ENCODE peak calls at places on chromosome 4, in six cellular contexts. M, N, O, F, I and Z are unnamed samples.

GRCh38 chr4:25504932-25505636 is 128.0 kb downstream of the ANAPC4 start:
- DNase-seq in M (no peak), N (no peak), F (no peak), O (no peak), I (peak), Z (no peak)

GRCh38 chr4:5821665-5822358 is 71.1 kb downstream of the CRMP1 start:
- DNase-seq in O (no peak), N (peak), I (no peak), M (no peak), F (peak), Z (no peak)

GRCh38 chr4:4395849-4396627 is 9.1 kb downstream of the NSG1 start:
- DNase-seq in M (no peak), I (no peak), O (no peak), F (peak), N (no peak), Z (no peak)

GRCh38 chr4:77927991-77928925 is 65.6 kb downstream of the MRPL1 start:
- DNase-seq in F (no peak), O (no peak), M (no peak), I (no peak), N (peak), Z (no peak)

GRCh38 chr4:178027796-178028195 is 585.6 kb upstream of the AGA start:
- DNase-seq in I (no peak), N (no peak), F (no peak), M (no peak), O (no peak), Z (no peak)

GRCh38 chr4:2448589-2448988 is 20.3 kb upstream of the RNF4 start:
- DNase-seq in O (no peak), M (no peak), N (no peak), F (no peak), I (no peak), Z (no peak)

GRCh38 chr4:125732682-125733081 is 417.9 kb downstream of the FAT4 start:
- DNase-seq in F (no peak), N (no peak), I (no peak), O (no peak), M (no peak), Z (no peak)

GRCh38 chr4:122583906-122584305 is 37.0 kb downstream of the IL21 start:
- DNase-seq in I (no peak), N (no peak), O (no peak), F (no peak), M (no peak), Z (no peak)

GRCh38 chr4:173171098-173171497 is 2.5 kb downstream of the GALNT7 start:
- DNase-seq in N (peak), O (no peak), F (no peak), I (no peak), M (no peak), Z (no peak)

GRCh38 chr4:114108869-114109268 is 129.4 kb upstream of the ARSJ start:
- DNase-seq in I (no peak), O (no peak), M (no peak), F (no peak), N (peak), Z (no peak)

GRCh38 chr4:26342328-26343040 is 21.7 kb downstream of the RBPJ start:
- DNase-seq in I (no peak), M (no peak), O (no peak), F (no peak), N (no peak), Z (no peak)

GRCh38 chr4:157992038-157992706 is 180.7 kb downstream of the GASK1B start:
- DNase-seq in N (peak), M (no peak), O (no peak), I (no peak), F (no peak), Z (no peak)

GRCh38 chr4:183012862-183013855 is 85.9 kb upstream of the WWC2 start:
- DNase-seq in M (no peak), F (peak), N (no peak), O (no peak), I (no peak), Z (no peak)

GRCh38 chr4:3708103-3708510 is 58.1 kb upstream of the ADRA2C start:
- DNase-seq in M (no peak), O (peak), N (no peak), F (no peak), I (peak), Z (no peak)

GRCh38 chr4:41880840-41881831 is 54.1 kb upstream of the TMEM33 start:
- DNase-seq in F (peak), M (no peak), I (no peak), O (no peak), N (no peak), Z (no peak)

GRCh38 chr4:111773858-111774257 is 371.4 kb upstream of the FAM241A start:
- DNase-seq in F (no peak), O (no peak), M (no peak), N (no peak), I (no peak), Z (no peak)

GRCh38 chr4:52244773-52245360 is 193.8 kb downstream of the SPATA18 start:
- DNase-seq in M (no peak), F (no peak), O (no peak), N (no peak), I (no peak), Z (no peak)

GRCh38 chr4:766152-766515 is 59.8 kb downstream of the CPLX1 start:
- DNase-seq in F (no peak), I (peak), M (no peak), O (no peak), N (peak), Z (no peak)
- H3K27ac ChIP-seq in F (no peak), I (peak), M (no peak), O (no peak), N (no peak), Z (peak)

GRCh38 chr4:155800685-155801343 is 42.0 kb downstream of the GUCY1B1 start:
- DNase-seq in O (no peak), N (no peak), F (no peak), M (no peak), I (no peak), Z (no peak)

GRCh38 chr4:155802573-155802972 is 43.8 kb downstream of the GUCY1B1 start:
- DNase-seq in O (no peak), I (no peak), N (no peak), M (no peak), F (no peak), Z (no peak)

GRCh38 chr4:155799794-155800123 is 40.9 kb downstream of the GUCY1B1 start:
- DNase-seq in I (no peak), F (no peak), O (no peak), N (no peak), M (no peak), Z (no peak)

GRCh38 chr4:155796031-155796430 is 37.2 kb downstream of the GUCY1B1 start:
- DNase-seq in M (no peak), F (no peak), N (peak), I (no peak), O (no peak), Z (no peak)

DNA sequence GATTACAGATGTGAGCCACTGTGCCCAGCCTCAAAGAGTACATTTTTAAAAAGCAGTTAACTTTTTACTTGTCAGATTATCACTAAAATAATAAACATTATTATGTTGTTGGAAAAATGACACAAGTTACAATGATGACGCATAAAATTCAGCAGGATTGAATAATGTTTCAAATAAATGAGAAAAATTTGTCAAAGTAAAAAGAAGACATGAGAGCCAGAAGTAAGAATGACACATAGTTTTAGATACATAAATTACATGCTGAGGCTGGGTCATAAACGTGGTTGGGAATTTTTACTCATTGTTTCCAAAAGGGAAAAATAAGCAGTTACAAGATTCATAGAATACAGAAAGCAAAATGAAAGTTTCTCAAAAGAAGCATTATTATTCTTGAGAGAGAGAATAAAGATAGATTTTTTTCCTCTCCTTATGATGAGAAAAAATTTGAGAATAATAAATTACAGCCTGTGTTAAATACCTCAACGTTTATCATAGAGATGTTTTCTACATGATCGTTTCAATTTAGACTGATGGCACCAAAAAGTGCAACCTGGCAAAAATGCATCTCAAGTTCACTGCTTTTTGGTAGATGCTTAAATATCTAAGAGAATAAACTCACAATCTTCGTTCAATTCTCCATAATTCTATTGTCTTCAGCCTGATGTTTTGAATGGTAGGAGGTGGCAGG is 40.4 kb downstream of the GUCY1B1 start:
- DNase-seq in F (no peak), N (no peak), M (no peak), I (no peak), O (no peak), Z (no peak)
- H3K27ac ChIP-seq in F (no peak), N (no peak), M (no peak), I (no peak), O (peak), Z (no peak)

GRCh38 chr4:90293320-90293719 is 166.1 kb downstream of the CCSER1 start:
- DNase-seq in N (peak), F (no peak), M (no peak), O (no peak), I (no peak), Z (no peak)

DNA sequence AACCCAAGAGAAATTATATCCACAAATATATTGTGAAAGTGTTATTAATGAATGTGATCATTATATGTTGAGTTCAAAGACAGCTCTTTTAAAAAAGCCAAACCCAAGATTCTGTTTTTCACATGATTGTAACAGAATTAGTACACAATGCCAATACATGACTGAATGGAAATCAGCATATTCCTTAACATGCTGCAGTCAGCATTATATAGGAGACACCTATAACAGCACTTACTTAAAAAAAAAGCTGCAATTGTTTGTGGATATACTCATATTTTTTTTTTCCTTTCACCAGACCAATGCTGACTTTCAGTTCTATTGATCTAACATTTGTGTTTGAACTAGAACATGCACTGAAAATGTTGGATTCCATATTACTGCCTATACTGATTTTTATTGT is 165.2 kb downstream of the CCSER1 start:
- DNase-seq in I (no peak), N (no peak), M (no peak), F (no peak), O (no peak), Z (no peak)
- H3K27ac ChIP-seq in I (no peak), N (no peak), M (no peak), F (no peak), O (no peak), Z (no peak)

GRCh38 chr4:118746251-118746919 is 61.2 kb downstream of the METTL14 start:
- DNase-seq in M (no peak), N (no peak), O (no peak), F (no peak), I (no peak), Z (no peak)
- H3K27ac ChIP-seq in M (no peak), N (no peak), O (no peak), F (no peak), I (no peak), Z (no peak)

DNA sequence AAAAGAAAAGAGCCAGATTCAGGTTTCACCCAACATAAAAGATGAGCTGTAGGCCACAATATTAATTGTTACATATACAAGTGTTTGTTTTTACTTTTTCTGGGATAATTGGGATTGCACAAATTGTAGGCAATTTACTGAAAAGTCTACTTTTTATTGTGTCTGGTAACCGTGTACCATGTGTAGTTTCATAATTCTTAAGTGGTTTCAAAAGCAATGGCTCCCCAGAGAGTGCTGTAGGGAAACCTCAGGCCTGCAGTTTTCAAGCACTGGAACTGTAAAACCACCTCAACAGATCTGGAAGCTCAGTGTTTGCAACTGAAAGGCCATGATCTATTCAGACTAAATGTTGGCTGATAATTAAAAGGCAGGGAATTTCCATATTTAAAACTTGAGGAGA is 53.9 kb upstream of the MMAA start:
- DNase-seq in I (no peak), N (no peak), O (no peak), F (no peak), M (no peak), Z (no peak)
- H3K27ac ChIP-seq in I (no peak), N (no peak), O (no peak), F (no peak), M (no peak), Z (no peak)

DNA sequence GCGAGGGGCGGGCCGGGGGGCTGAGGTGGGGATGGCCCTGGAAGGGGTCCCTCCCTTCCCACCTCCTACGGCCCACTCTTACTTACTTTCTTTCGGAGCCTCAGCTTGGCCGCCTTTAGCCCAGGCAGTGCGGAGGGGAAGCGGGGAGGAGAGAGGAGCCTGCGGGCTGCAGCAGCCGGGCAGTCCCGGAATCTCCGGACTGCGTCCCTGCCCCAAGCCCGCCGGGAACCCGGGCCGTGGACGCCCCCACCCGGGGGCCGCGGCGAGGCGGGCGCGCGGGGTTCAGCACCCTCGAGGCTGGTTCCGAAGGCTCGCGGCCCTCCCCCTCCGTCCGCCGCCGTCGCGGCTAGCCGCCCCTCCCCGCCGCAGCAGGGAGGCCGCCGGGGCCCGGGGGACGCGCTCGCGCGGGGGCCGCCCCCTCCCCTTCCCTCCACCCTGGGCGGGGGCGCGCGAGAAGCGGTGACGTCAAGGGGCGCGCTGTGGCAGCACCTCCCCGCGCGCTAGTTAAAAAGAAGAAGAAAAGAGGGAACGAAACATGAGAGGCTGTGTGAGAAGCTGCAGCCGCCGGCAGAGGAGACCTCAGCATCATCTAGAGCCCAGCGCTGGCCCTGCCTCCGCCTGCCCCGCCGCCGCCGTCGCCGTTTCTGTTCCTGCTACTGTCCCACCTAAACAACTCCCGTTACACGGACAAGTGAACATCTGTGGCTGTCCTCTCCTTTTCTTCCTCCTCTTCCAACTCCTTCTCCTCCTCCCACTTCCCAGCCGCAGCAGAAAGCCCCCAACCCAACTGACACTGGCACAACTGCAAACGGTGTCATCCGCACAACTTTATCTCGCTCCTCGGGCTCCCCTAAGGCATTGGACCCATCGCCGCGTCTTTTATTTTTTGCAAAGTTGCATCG is at the start of gene HHIP:
- DNase-seq in I (no peak), F (peak), O (peak), N (peak), M (no peak), Z (no peak)
- H3K27ac ChIP-seq in I (peak), F (no peak), O (no peak), N (peak), M (no peak), Z (no peak)

DNA sequence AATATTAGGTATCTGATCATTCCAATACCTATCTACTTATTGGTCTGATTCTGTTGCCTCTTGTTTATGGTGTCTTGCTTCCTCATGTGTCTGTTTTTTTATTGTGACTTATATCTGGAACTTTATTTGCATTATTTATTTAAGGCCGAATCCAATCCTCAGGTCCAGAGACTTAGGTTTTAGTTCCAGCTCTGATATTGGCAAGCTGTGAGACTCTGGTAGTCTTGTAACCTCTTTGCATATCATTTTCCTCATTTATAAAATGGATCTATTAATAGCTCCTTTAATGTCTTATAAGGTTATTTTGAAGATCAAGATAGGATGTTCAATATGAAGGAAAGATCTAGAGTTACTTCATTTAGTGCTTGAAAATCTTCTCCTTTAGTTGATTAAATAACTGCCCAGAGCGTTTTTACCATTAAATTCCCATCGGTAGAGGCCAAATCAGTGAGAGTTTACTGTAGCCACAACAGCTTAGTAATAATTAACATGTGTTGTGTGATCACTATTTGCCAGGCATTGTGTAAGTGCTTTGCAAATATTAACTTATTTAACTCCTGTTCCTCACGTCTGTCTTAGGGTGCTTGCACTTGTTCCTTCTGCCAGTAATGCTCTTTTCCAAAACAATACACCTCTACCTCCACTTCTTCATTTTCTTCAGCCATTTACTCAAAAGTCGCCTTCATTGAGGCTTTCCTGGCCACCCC is 82.2 kb downstream of the CC2D2A start:
- DNase-seq in O (no peak), I (no peak), M (no peak), F (no peak), N (peak), Z (no peak)
- H3K27ac ChIP-seq in O (no peak), I (no peak), M (no peak), F (no peak), N (no peak), Z (no peak)

GRCh38 chr4:104421576-104421975 is 73.1 kb downstream of the CXXC4 start:
- DNase-seq in I (no peak), O (no peak), M (no peak), N (peak), F (peak), Z (no peak)

GRCh38 chr4:104420766-104421165 is 73.9 kb downstream of the CXXC4 start:
- DNase-seq in F (peak), M (no peak), O (no peak), I (no peak), N (no peak), Z (no peak)

GRCh38 chr4:104418313-104418712 is 76.4 kb downstream of the CXXC4 start:
- DNase-seq in N (peak), I (no peak), F (no peak), O (no peak), M (no peak), Z (no peak)

GRCh38 chr4:104416725-104417363 is 77.8 kb downstream of the CXXC4 start:
- DNase-seq in M (no peak), O (no peak), I (no peak), F (peak), N (no peak), Z (no peak)

GRCh38 chr4:104417483-104417882 is 77.2 kb downstream of the CXXC4 start:
- DNase-seq in F (no peak), M (no peak), N (no peak), I (no peak), O (no peak), Z (no peak)
- H3K27ac ChIP-seq in F (no peak), M (no peak), N (no peak), I (no peak), O (no peak), Z (no peak)

GRCh38 chr4:184952522-184952921 is 65.8 kb upstream of the HELT start:
- DNase-seq in I (no peak), N (no peak), O (no peak), M (no peak), F (no peak), Z (no peak)

GRCh38 chr4:184953421-184953820 is 64.9 kb upstream of the HELT start:
- DNase-seq in N (no peak), O (no peak), F (no peak), I (no peak), M (no peak), Z (no peak)

GRCh38 chr4:184954482-184954881 is 63.8 kb upstream of the HELT start:
- DNase-seq in F (no peak), O (no peak), N (no peak), M (no peak), I (no peak), Z (no peak)

GRCh38 chr4:184955116-184955515 is 63.2 kb upstream of the HELT start:
- DNase-seq in I (no peak), M (no peak), O (no peak), F (no peak), N (no peak), Z (no peak)

DNA sequence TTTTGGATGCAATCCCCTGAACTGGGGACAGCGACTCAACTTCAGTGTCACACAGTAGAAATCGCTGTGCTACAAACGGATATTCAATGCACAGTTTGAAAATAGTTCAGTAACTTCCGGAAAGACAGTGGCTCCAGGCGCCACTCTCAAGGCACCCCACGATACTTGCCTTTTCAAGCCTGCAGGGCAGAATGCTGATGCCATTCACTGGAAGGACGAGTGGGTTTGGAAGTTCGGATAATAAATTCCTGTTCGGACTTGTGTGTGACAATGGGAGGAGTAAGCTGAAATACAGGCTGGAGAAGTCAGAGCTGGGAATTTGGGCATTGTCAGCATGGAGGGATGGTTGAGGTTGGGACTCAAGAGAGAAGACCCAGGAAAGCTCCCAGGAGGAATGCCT is 64.3 kb upstream of the HELT start:
- DNase-seq in M (no peak), F (no peak), N (no peak), I (no peak), O (no peak), Z (no peak)
- H3K27ac ChIP-seq in M (no peak), F (no peak), N (no peak), I (no peak), O (no peak), Z (no peak)